ENCODE peak calls at places on chromosomes 6 and 20, in eight cellular contexts. One of them, this sample, is unnamed.

GRCh38 chr20:48015943-48016723 is 230.9 kb upstream of the SULF2 start:
- DNase-seq in KG1: no peak
- DNase-seq in activated naive CD8-positive, alpha-beta T cell treated with anti-CD3 and anti-CD28 coated beads, Interleukin-2, amount 50 U/mL, for 24 hours: no peak
- DNase-seq in effector CD4-positive, alpha-beta T cell: no peak
- DNase-seq in T-cell: no peak
- DNase-seq in activated B cell treated with CpG ODN at 0.5 μM for 24 hours: no peak
- DNase-seq in NCI-H1417: no peak
- DNase-seq in hepatic stellate cell: no peak
- DNase-seq in this sample: no peak

GRCh38 chr6:120173250-120173649 is 823.7 kb upstream of the MAN1A1 start:
- DNase-seq in KG1: no peak
- DNase-seq in activated naive CD8-positive, alpha-beta T cell treated with anti-CD3 and anti-CD28 coated beads, Interleukin-2, amount 50 U/mL, for 24 hours: no peak
- DNase-seq in effector CD4-positive, alpha-beta T cell: no peak
- DNase-seq in T-cell: no peak
- DNase-seq in activated B cell treated with CpG ODN at 0.5 μM for 24 hours: no peak
- DNase-seq in NCI-H1417: no peak
- DNase-seq in hepatic stellate cell: no peak
- DNase-seq in this sample: no peak

GRCh38 chr6:52650946-52651345 is 20.0 kb upstream of the TMEM14A start:
- DNase-seq in KG1: no peak
- DNase-seq in activated naive CD8-positive, alpha-beta T cell treated with anti-CD3 and anti-CD28 coated beads, Interleukin-2, amount 50 U/mL, for 24 hours: no peak
- DNase-seq in effector CD4-positive, alpha-beta T cell: no peak
- DNase-seq in T-cell: no peak
- DNase-seq in activated B cell treated with CpG ODN at 0.5 μM for 24 hours: no peak
- DNase-seq in NCI-H1417: no peak
- DNase-seq in hepatic stellate cell: no peak
- DNase-seq in this sample: no peak

GRCh38 chr20:6976096-6976495 is 208.6 kb downstream of the BMP2 start:
- DNase-seq in KG1: no peak
- DNase-seq in activated naive CD8-positive, alpha-beta T cell treated with anti-CD3 and anti-CD28 coated beads, Interleukin-2, amount 50 U/mL, for 24 hours: no peak
- DNase-seq in effector CD4-positive, alpha-beta T cell: no peak
- DNase-seq in T-cell: no peak
- DNase-seq in activated B cell treated with CpG ODN at 0.5 μM for 24 hours: no peak
- DNase-seq in NCI-H1417: no peak
- DNase-seq in hepatic stellate cell: no peak
- DNase-seq in this sample: no peak

GRCh38 chr6:12246900-12247299 is 43.3 kb upstream of the EDN1 start:
- DNase-seq in KG1: no peak
- DNase-seq in activated naive CD8-positive, alpha-beta T cell treated with anti-CD3 and anti-CD28 coated beads, Interleukin-2, amount 50 U/mL, for 24 hours: no peak
- DNase-seq in effector CD4-positive, alpha-beta T cell: no peak
- DNase-seq in T-cell: no peak
- DNase-seq in activated B cell treated with CpG ODN at 0.5 μM for 24 hours: no peak
- DNase-seq in NCI-H1417: no peak
- DNase-seq in hepatic stellate cell: no peak
- DNase-seq in this sample: no peak

GRCh38 chr6:30820196-30820595 is 64.1 kb upstream of the DDR1 start:
- DNase-seq in KG1: no peak
- DNase-seq in activated naive CD8-positive, alpha-beta T cell treated with anti-CD3 and anti-CD28 coated beads, Interleukin-2, amount 50 U/mL, for 24 hours: no peak
- DNase-seq in effector CD4-positive, alpha-beta T cell: no peak
- DNase-seq in T-cell: no peak
- DNase-seq in activated B cell treated with CpG ODN at 0.5 μM for 24 hours: no peak
- DNase-seq in NCI-H1417: no peak
- DNase-seq in hepatic stellate cell: peak; percentile 72
- DNase-seq in this sample: no peak

GRCh38 chr6:42569102-42570028 is 5.5 kb downstream of the UBR2 start:
- DNase-seq in KG1: no peak
- DNase-seq in activated naive CD8-positive, alpha-beta T cell treated with anti-CD3 and anti-CD28 coated beads, Interleukin-2, amount 50 U/mL, for 24 hours: no peak
- DNase-seq in effector CD4-positive, alpha-beta T cell: no peak
- DNase-seq in T-cell: no peak
- DNase-seq in activated B cell treated with CpG ODN at 0.5 μM for 24 hours: no peak
- DNase-seq in NCI-H1417: no peak
- DNase-seq in hepatic stellate cell: peak; percentile 26
- DNase-seq in this sample: no peak

GRCh38 chr6:43676962-43677606 is 10.5 kb downstream of the MRPS18A start:
- DNase-seq in KG1: no peak
- DNase-seq in activated naive CD8-positive, alpha-beta T cell treated with anti-CD3 and anti-CD28 coated beads, Interleukin-2, amount 50 U/mL, for 24 hours: no peak
- DNase-seq in effector CD4-positive, alpha-beta T cell: no peak
- DNase-seq in T-cell: no peak
- DNase-seq in activated B cell treated with CpG ODN at 0.5 μM for 24 hours: no peak
- DNase-seq in NCI-H1417: no peak
- DNase-seq in hepatic stellate cell: no peak
- DNase-seq in this sample: no peak

GRCh38 chr20:57897156-57897874 is 187.5 kb upstream of the PMEPA1 start:
- DNase-seq in KG1: no peak
- DNase-seq in activated naive CD8-positive, alpha-beta T cell treated with anti-CD3 and anti-CD28 coated beads, Interleukin-2, amount 50 U/mL, for 24 hours: no peak
- DNase-seq in effector CD4-positive, alpha-beta T cell: no peak
- DNase-seq in T-cell: no peak
- DNase-seq in activated B cell treated with CpG ODN at 0.5 μM for 24 hours: no peak
- DNase-seq in NCI-H1417: no peak
- DNase-seq in hepatic stellate cell: no peak
- DNase-seq in this sample: no peak

GRCh38 chr20:62723768-62724420 is 15.3 kb downstream of the NTSR1 start:
- DNase-seq in KG1: no peak
- DNase-seq in activated naive CD8-positive, alpha-beta T cell treated with anti-CD3 and anti-CD28 coated beads, Interleukin-2, amount 50 U/mL, for 24 hours: no peak
- DNase-seq in effector CD4-positive, alpha-beta T cell: no peak
- DNase-seq in T-cell: no peak
- DNase-seq in activated B cell treated with CpG ODN at 0.5 μM for 24 hours: no peak
- DNase-seq in NCI-H1417: no peak
- DNase-seq in hepatic stellate cell: no peak
- DNase-seq in this sample: no peak

GRCh38 chr20:21505161-21505809 is 8.6 kb downstream of the NKX2-2 start:
- DNase-seq in KG1: peak; percentile 10
- DNase-seq in activated naive CD8-positive, alpha-beta T cell treated with anti-CD3 and anti-CD28 coated beads, Interleukin-2, amount 50 U/mL, for 24 hours: peak; percentile 91
- DNase-seq in effector CD4-positive, alpha-beta T cell: peak; percentile 73
- DNase-seq in T-cell: peak; percentile 62
- DNase-seq in activated B cell treated with CpG ODN at 0.5 μM for 24 hours: peak; percentile 69
- DNase-seq in NCI-H1417: peak; percentile 24
- DNase-seq in hepatic stellate cell: peak; percentile 70
- DNase-seq in this sample: peak; percentile 90

This sample was measured in GM23338.